ENCODE peak calls at places on chromosomes 12 and 14, in seven cellular contexts. One of them, this sample, is unnamed. For H3K4me1, the result is how much of the 10 kb centered on the place peaks cover.

GRCh38 chr12:124170756-124171155 is 124.1 kb upstream of the RFLNA start:
- DNase-seq in GM12878: no peak
- DNase-seq in SK-N-SH: no peak
- DNase-seq in K562: no peak
- DNase-seq in HCT116: no peak
- DNase-seq in HepG2: no peak
- DNase-seq in H1: no peak
- DNase-seq in this sample: no peak

GRCh38 chr12:19967486-19967885 is 400.9 kb upstream of the PDE3A start:
- DNase-seq in K562: no peak
- DNase-seq in HepG2: no peak
- DNase-seq in GM12878: peak
- DNase-seq in HCT116: no peak
- DNase-seq in H1: no peak
- DNase-seq in SK-N-SH: no peak
- DNase-seq in this sample: peak

GRCh38 chr14:87217023-87217422 is 776.0 kb downstream of the GALC start:
- DNase-seq in K562: no peak
- DNase-seq in H1: no peak
- DNase-seq in HCT116: no peak
- DNase-seq in SK-N-SH: no peak
- DNase-seq in HepG2: no peak
- DNase-seq in GM12878: no peak
- DNase-seq in this sample: no peak

GRCh38 chr14:87992720-87993484 is at the start of gene GALC:
- DNase-seq in HepG2: no peak
- DNase-seq in HCT116: no peak
- DNase-seq in GM12878: peak
- DNase-seq in K562: peak
- DNase-seq in SK-N-SH: peak
- DNase-seq in H1: peak
- DNase-seq in this sample: peak

GRCh38 chr14:41374092-41374491 is 232.6 kb upstream of the LRFN5 start:
- DNase-seq in HepG2: no peak
- DNase-seq in HCT116: no peak
- DNase-seq in GM12878: no peak
- DNase-seq in K562: no peak
- DNase-seq in H1: no peak
- DNase-seq in SK-N-SH: no peak
- DNase-seq in this sample: no peak

GRCh38 chr14:76887196-76887595 is 61.0 kb downstream of the LRRC74A start:
- DNase-seq in GM12878: no peak
- DNase-seq in SK-N-SH: no peak
- DNase-seq in H1: no peak
- DNase-seq in HepG2: no peak
- DNase-seq in K562: no peak
- DNase-seq in HCT116: no peak
- DNase-seq in this sample: no peak

GRCh38 chr12:97456792-97457191 is 5.8 kb upstream of the RMST start:
- DNase-seq in SK-N-SH: no peak
- DNase-seq in HepG2: no peak
- DNase-seq in HCT116: no peak
- DNase-seq in GM12878: no peak
- DNase-seq in H1: no peak
- DNase-seq in K562: no peak
- DNase-seq in this sample: no peak

GRCh38 chr14:56268039-56268438 is 149.8 kb downstream of the PELI2 start:
- DNase-seq in SK-N-SH: no peak
- DNase-seq in K562: no peak
- DNase-seq in GM12878: no peak
- DNase-seq in H1: no peak
- DNase-seq in HepG2: no peak
- DNase-seq in HCT116: no peak
- DNase-seq in this sample: no peak

GRCh38 chr12:131089526-131090253 is 136.0 kb downstream of the ADGRD1 start:
- DNase-seq in HepG2: no peak
- DNase-seq in SK-N-SH: no peak
- DNase-seq in GM12878: no peak
- DNase-seq in HCT116: no peak
- DNase-seq in H1: no peak
- DNase-seq in K562: no peak
- DNase-seq in this sample: no peak

GRCh38 chr12:131833896-131834641 is 5.9 kb downstream of the MMP17 start:
- DNase-seq in SK-N-SH: peak
- DNase-seq in GM12878: no peak
- DNase-seq in HepG2: no peak
- DNase-seq in HCT116: no peak
- DNase-seq in H1: peak
- DNase-seq in K562: peak
- DNase-seq in this sample: no peak

GRCh38 chr14:57089901-57090300 is 178.8 kb downstream of the EXOC5 start:
- DNase-seq in H1: no peak
- DNase-seq in K562: no peak
- DNase-seq in HepG2: no peak
- DNase-seq in HCT116: no peak
- DNase-seq in GM12878: no peak
- DNase-seq in SK-N-SH: no peak
- DNase-seq in this sample: no peak

GRCh38 chr14:93996130-93996695 is 888 bp upstream of the CCDC197 start:
- DNase-seq in HepG2: no peak
- DNase-seq in H1: no peak
- DNase-seq in SK-N-SH: no peak
- DNase-seq in GM12878: no peak
- DNase-seq in K562: no peak
- DNase-seq in HCT116: no peak
- DNase-seq in this sample: no peak

GRCh38 chr12:114443607-114444421 is 37.9 kb upstream of the TBX5 start:
- DNase-seq in HepG2: no peak
- DNase-seq in GM12878: no peak
- DNase-seq in H1: peak
- DNase-seq in K562: no peak
- DNase-seq in HCT116: no peak
- DNase-seq in SK-N-SH: no peak
- DNase-seq in this sample: no peak

GRCh38 chr14:104246401-104247335 is 108.3 kb downstream of the KIF26A start:
- DNase-seq in K562: no peak
- DNase-seq in SK-N-SH: no peak
- DNase-seq in HepG2: no peak
- DNase-seq in H1: peak
- DNase-seq in GM12878: no peak
- DNase-seq in HCT116: no peak
- DNase-seq in this sample: no peak

GRCh38 chr14:100018482-100018881 is 46.7 kb upstream of the EVL start:
- DNase-seq in HepG2: peak
- DNase-seq in HCT116: no peak
- DNase-seq in SK-N-SH: no peak
- DNase-seq in H1: no peak
- DNase-seq in GM12878: no peak
- DNase-seq in K562: peak
- DNase-seq in this sample: no peak

GRCh38 chr12:50088577-50089335 is 3.6 kb downstream of the SMARCD1 start:
- DNase-seq in HepG2: peak
- DNase-seq in K562: peak
- DNase-seq in H1: no peak
- DNase-seq in SK-N-SH: peak
- DNase-seq in HCT116: peak
- DNase-seq in GM12878: peak
- DNase-seq in this sample: no peak

GRCh38 chr14:72610096-72610830 is 283.6 kb downstream of the DPF3 start:
- DNase-seq in HepG2: no peak
- DNase-seq in H1: peak
- DNase-seq in SK-N-SH: no peak
- DNase-seq in K562: no peak
- DNase-seq in HCT116: no peak
- DNase-seq in GM12878: no peak
- DNase-seq in this sample: no peak

GRCh38 chr12:50187084-50187900 is 20.1 kb upstream of the CERS5 start:
- DNase-seq in K562: no peak
- DNase-seq in SK-N-SH: no peak
- DNase-seq in HepG2: no peak
- DNase-seq in HCT116: no peak
- DNase-seq in GM12878: peak
- DNase-seq in H1: no peak
- DNase-seq in this sample: no peak

GRCh38 chr12:46484396-46485061 is 112.0 kb upstream of the SLC38A2 start:
- DNase-seq in H1: no peak
- DNase-seq in GM12878: no peak
- DNase-seq in HCT116: no peak
- DNase-seq in K562: no peak
- DNase-seq in SK-N-SH: no peak
- DNase-seq in HepG2: no peak
- DNase-seq in this sample: no peak

GRCh38 chr14:103716899-103717411 is 1.3 kb downstream of the ZFYVE21 start:
- DNase-seq in H1: no peak
- DNase-seq in K562: peak
- DNase-seq in SK-N-SH: no peak
- DNase-seq in HepG2: peak
- DNase-seq in HCT116: no peak
- DNase-seq in GM12878: no peak
- DNase-seq in this sample: no peak

GRCh38 chr12:58176296-58176869 is 235.0 kb downstream of the ATP23 start:
- DNase-seq in H1: peak
- DNase-seq in HepG2: peak
- DNase-seq in SK-N-SH: peak
- DNase-seq in HCT116: peak
- DNase-seq in K562: peak
- DNase-seq in GM12878: no peak
- DNase-seq in this sample: peak

GRCh38 chr14:101173698-101174521 is 270.4 kb upstream of the RTL1 start:
- DNase-seq in GM12878: no peak
- DNase-seq in HepG2: no peak
- DNase-seq in HCT116: no peak
- DNase-seq in SK-N-SH: no peak
- DNase-seq in K562: no peak
- DNase-seq in H1: no peak
- DNase-seq in this sample: no peak

GRCh38 chr12:131126662-131127173 is 173.0 kb downstream of the ADGRD1 start:
- DNase-seq in H1: no peak
- DNase-seq in HCT116: no peak
- DNase-seq in K562: no peak
- DNase-seq in HepG2: no peak
- DNase-seq in GM12878: no peak
- DNase-seq in SK-N-SH: no peak
- DNase-seq in this sample: no peak

GRCh38 chr12:31491819-31492598 is 98.9 kb downstream of the DENND5B start:
- DNase-seq in H1: no peak
- DNase-seq in K562: no peak
- DNase-seq in GM12878: no peak
- DNase-seq in HepG2: peak
- DNase-seq in HCT116: peak
- DNase-seq in SK-N-SH: no peak
- DNase-seq in this sample: peak

GRCh38 chr12:58907326-58907855 is 12.9 kb downstream of the LRIG3 start:
- DNase-seq in GM12878: no peak
- DNase-seq in SK-N-SH: no peak
- DNase-seq in K562: no peak
- DNase-seq in HCT116: no peak
- DNase-seq in HepG2: no peak
- DNase-seq in H1: no peak
- DNase-seq in this sample: no peak

GRCh38 chr14:28059254-28059653 is 707.3 kb upstream of the FOXG1 start:
- DNase-seq in H1: no peak
- DNase-seq in HepG2: no peak
- DNase-seq in HCT116: no peak
- DNase-seq in GM12878: no peak
- DNase-seq in K562: no peak
- DNase-seq in SK-N-SH: no peak
- DNase-seq in this sample: no peak

GRCh38 chr14:28058012-28058296 is 708.6 kb upstream of the FOXG1 start:
- DNase-seq in GM12878: no peak
- DNase-seq in HepG2: no peak
- DNase-seq in H1: no peak
- DNase-seq in K562: no peak
- DNase-seq in SK-N-SH: no peak
- DNase-seq in HCT116: no peak
- DNase-seq in this sample: no peak

GRCh38 chr14:28052251-28052650 is 714.3 kb upstream of the FOXG1 start:
- DNase-seq in HCT116: no peak
- DNase-seq in GM12878: no peak
- DNase-seq in SK-N-SH: no peak
- DNase-seq in HepG2: no peak
- DNase-seq in K562: no peak
- DNase-seq in H1: no peak
- DNase-seq in this sample: no peak

GRCh38 chr14:28057286-28058011 is 709.1 kb upstream of the FOXG1 start:
- DNase-seq in SK-N-SH: no peak
- DNase-seq in HepG2: no peak
- DNase-seq in K562: no peak
- DNase-seq in H1: no peak
- DNase-seq in GM12878: no peak
- DNase-seq in HCT116: no peak
- DNase-seq in this sample: no peak

DNA sequence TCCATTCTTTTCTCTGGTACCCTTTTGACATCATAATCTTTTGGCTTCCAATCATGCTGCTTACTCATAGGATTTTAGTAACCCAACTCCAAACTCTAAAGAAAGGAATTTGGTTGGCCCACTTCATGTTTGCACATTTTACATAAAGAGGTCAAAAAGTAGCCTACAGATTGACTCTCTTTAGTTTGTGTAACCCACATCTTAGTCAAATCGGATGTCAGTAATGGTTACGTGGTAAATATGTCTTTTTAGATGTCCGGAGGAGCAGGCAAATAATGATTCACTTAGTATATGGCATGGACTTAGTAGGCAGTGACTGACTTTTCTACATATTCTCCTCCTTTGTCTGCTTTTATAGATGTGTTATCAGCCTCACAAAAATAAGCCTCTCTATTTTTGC is 711.6 kb upstream of the FOXG1 start:
- DNase-seq in HepG2: no peak
- DNase-seq in SK-N-SH: no peak
- DNase-seq in K562: no peak
- DNase-seq in H1: no peak
- DNase-seq in GM12878: no peak
- DNase-seq in HCT116: no peak
- DNase-seq in this sample: no peak
- H3K4me1 ChIP-seq in HepG2: under half
- H3K4me1 ChIP-seq in SK-N-SH: under half
- H3K4me1 ChIP-seq in K562: under half
- H3K4me1 ChIP-seq in H1: under half
- H3K4me1 ChIP-seq in GM12878: under half
- H3K4me1 ChIP-seq in HCT116: under half
- H3K4me1 ChIP-seq in this sample: under half

GRCh38 chr14:24298892-24299254 is 707 bp downstream of the DHRS1 start:
- DNase-seq in K562: peak
- DNase-seq in HCT116: peak
- DNase-seq in SK-N-SH: no peak
- DNase-seq in HepG2: peak
- DNase-seq in GM12878: no peak
- DNase-seq in H1: no peak
- DNase-seq in this sample: no peak
- TF ChIP-seq YY1 in K562: no peak
- TF ChIP-seq YY1 in HCT116: no peak
- TF ChIP-seq YY1 in SK-N-SH: no peak
- TF ChIP-seq YY1 in HepG2: peak
- TF ChIP-seq YY1 in GM12878: no peak
- TF ChIP-seq YY1 in H1: no peak
- TF ChIP-seq YY1 in this sample: no peak

GRCh38 chr12:47733142-47733541 is 7.9 kb upstream of the ENDOU start:
- DNase-seq in SK-N-SH: no peak
- DNase-seq in HepG2: no peak
- DNase-seq in H1: no peak
- DNase-seq in GM12878: no peak
- DNase-seq in K562: no peak
- DNase-seq in HCT116: no peak
- DNase-seq in this sample: no peak
- H3K4me1 ChIP-seq in SK-N-SH: under half
- H3K4me1 ChIP-seq in HepG2: under half
- H3K4me1 ChIP-seq in H1: under half
- H3K4me1 ChIP-seq in GM12878: under half
- H3K4me1 ChIP-seq in K562: under half
- H3K4me1 ChIP-seq in HCT116: under half
- H3K4me1 ChIP-seq in this sample: under half

GRCh38 chr12:76158518-76159321 is 74.2 kb upstream of the NAP1L1 start:
- DNase-seq in GM12878: peak
- DNase-seq in SK-N-SH: peak
- DNase-seq in H1: peak
- DNase-seq in HepG2: peak
- DNase-seq in HCT116: peak
- DNase-seq in K562: peak
- DNase-seq in this sample: peak
- TF ChIP-seq YY1 in GM12878: peak
- TF ChIP-seq YY1 in SK-N-SH: peak
- TF ChIP-seq YY1 in H1: no peak
- TF ChIP-seq YY1 in HepG2: no peak
- TF ChIP-seq YY1 in HCT116: no peak
- TF ChIP-seq YY1 in K562: no peak
- TF ChIP-seq YY1 in this sample: no peak